ENCODE peak calls at places on chromosome X, in nine cellular contexts. One of them, this sample, is unnamed.

GRCh38 chrX:142804085-142804484 is 221.6 kb upstream of the SPANXN4 start:
- DNase-seq in HepG2: no peak
- DNase-seq in A549: no peak
- DNase-seq in transverse colon: no peak
- DNase-seq in H1: peak
- DNase-seq in K562: peak
- DNase-seq in ovary: no peak
- DNase-seq in GM12878: no peak
- DNase-seq in stomach: no peak
- DNase-seq in this sample: no peak

GRCh38 chrX:19846995-19847790 is 40.2 kb downstream of the SH3KBP1 start:
- DNase-seq in H1: no peak
- DNase-seq in K562: peak
- DNase-seq in A549: peak
- DNase-seq in HepG2: no peak
- DNase-seq in GM12878: no peak
- DNase-seq in transverse colon: no peak
- DNase-seq in stomach: no peak
- DNase-seq in ovary: no peak
- DNase-seq in this sample: peak

GRCh38 chrX:153944140-153944799 is at the start of gene RENBP:
- DNase-seq in stomach: peak
- DNase-seq in A549: no peak
- DNase-seq in H1: no peak
- DNase-seq in K562: peak
- DNase-seq in GM12878: no peak
- DNase-seq in ovary: no peak
- DNase-seq in HepG2: no peak
- DNase-seq in transverse colon: peak
- DNase-seq in this sample: peak

GRCh38 chrX:23938690-23939089 is 30.9 kb downstream of the CXorf58 start:
- DNase-seq in A549: no peak
- DNase-seq in H1: no peak
- DNase-seq in ovary: no peak
- DNase-seq in transverse colon: no peak
- DNase-seq in GM12878: no peak
- DNase-seq in stomach: no peak
- DNase-seq in K562: peak
- DNase-seq in HepG2: no peak
- DNase-seq in this sample: no peak

GRCh38 chrX:84724576-84724975 is 222.3 kb upstream of the HDX start:
- DNase-seq in A549: no peak
- DNase-seq in GM12878: no peak
- DNase-seq in H1: no peak
- DNase-seq in transverse colon: no peak
- DNase-seq in ovary: no peak
- DNase-seq in stomach: no peak
- DNase-seq in HepG2: no peak
- DNase-seq in K562: no peak
- DNase-seq in this sample: no peak

GRCh38 chrX:38561951-38562719 is 793 bp downstream of the TSPAN7 start:
- DNase-seq in ovary: peak
- DNase-seq in K562: no peak
- DNase-seq in HepG2: peak
- DNase-seq in H1: peak
- DNase-seq in transverse colon: peak
- DNase-seq in GM12878: no peak
- DNase-seq in A549: no peak
- DNase-seq in stomach: no peak
- DNase-seq in this sample: no peak

GRCh38 chrX:136712631-136713030 is 64.7 kb downstream of the CD40LG start:
- DNase-seq in GM12878: no peak
- DNase-seq in K562: no peak
- DNase-seq in transverse colon: no peak
- DNase-seq in ovary: no peak
- DNase-seq in HepG2: no peak
- DNase-seq in A549: no peak
- DNase-seq in stomach: no peak
- DNase-seq in H1: no peak
- DNase-seq in this sample: no peak

GRCh38 chrX:1582686-1583437 is 8.5 kb upstream of the AKAP17A start:
- DNase-seq in ovary: no peak
- DNase-seq in K562: peak
- DNase-seq in A549: peak
- DNase-seq in GM12878: no peak
- DNase-seq in HepG2: peak
- DNase-seq in transverse colon: no peak
- DNase-seq in stomach: peak
- DNase-seq in H1: peak
- DNase-seq in this sample: no peak

GRCh38 chrX:17718649-17719165 is 18.6 kb upstream of the SCML1 start:
- DNase-seq in stomach: no peak
- DNase-seq in HepG2: no peak
- DNase-seq in GM12878: no peak
- DNase-seq in A549: no peak
- DNase-seq in H1: no peak
- DNase-seq in K562: no peak
- DNase-seq in transverse colon: no peak
- DNase-seq in ovary: no peak
- DNase-seq in this sample: no peak

GRCh38 chrX:133989993-133990392 is 4.6 kb upstream of the GPC3 start:
- DNase-seq in A549: no peak
- DNase-seq in transverse colon: no peak
- DNase-seq in HepG2: peak
- DNase-seq in K562: no peak
- DNase-seq in ovary: no peak
- DNase-seq in stomach: no peak
- DNase-seq in H1: no peak
- DNase-seq in GM12878: no peak
- DNase-seq in this sample: no peak

GRCh38 chrX:3526749-3527148 is 180.3 kb upstream of the MXRA5 start:
- DNase-seq in A549: no peak
- DNase-seq in H1: no peak
- DNase-seq in K562: no peak
- DNase-seq in ovary: no peak
- DNase-seq in HepG2: no peak
- DNase-seq in transverse colon: no peak
- DNase-seq in stomach: no peak
- DNase-seq in GM12878: no peak
- DNase-seq in this sample: no peak

GRCh38 chrX:53474707-53475106 is 40.5 kb upstream of the HSD17B10 start:
- DNase-seq in K562: no peak
- DNase-seq in transverse colon: no peak
- DNase-seq in ovary: no peak
- DNase-seq in GM12878: no peak
- DNase-seq in HepG2: no peak
- DNase-seq in A549: no peak
- DNase-seq in stomach: no peak
- DNase-seq in H1: no peak
- DNase-seq in this sample: no peak

GRCh38 chrX:45351478-45351877 is 150.8 kb upstream of the DIPK2B start:
- DNase-seq in stomach: no peak
- DNase-seq in H1: no peak
- DNase-seq in GM12878: no peak
- DNase-seq in transverse colon: no peak
- DNase-seq in K562: no peak
- DNase-seq in ovary: no peak
- DNase-seq in HepG2: no peak
- DNase-seq in A549: no peak
- DNase-seq in this sample: no peak

GRCh38 chrX:107659286-107659685 is 31.0 kb downstream of the PRPS1 start:
- DNase-seq in ovary: no peak
- DNase-seq in HepG2: no peak
- DNase-seq in GM12878: no peak
- DNase-seq in K562: no peak
- DNase-seq in transverse colon: no peak
- DNase-seq in stomach: no peak
- DNase-seq in A549: no peak
- DNase-seq in H1: no peak
- DNase-seq in this sample: no peak

GRCh38 chrX:150977411-150978162 is 5.5 kb upstream of the HMGB3 start:
- DNase-seq in transverse colon: no peak
- DNase-seq in GM12878: no peak
- DNase-seq in stomach: no peak
- DNase-seq in HepG2: no peak
- DNase-seq in H1: no peak
- DNase-seq in ovary: no peak
- DNase-seq in A549: no peak
- DNase-seq in K562: no peak
- DNase-seq in this sample: no peak

GRCh38 chrX:149314031-149314430 is 191.1 kb downstream of the IDS start:
- DNase-seq in H1: no peak
- DNase-seq in A549: no peak
- DNase-seq in stomach: no peak
- DNase-seq in GM12878: no peak
- DNase-seq in ovary: no peak
- DNase-seq in HepG2: no peak
- DNase-seq in transverse colon: no peak
- DNase-seq in K562: no peak
- DNase-seq in this sample: no peak
- TF ChIP-seq EP300 in H1: no peak
- TF ChIP-seq EP300 in A549: no peak
- TF ChIP-seq EP300 in stomach: no peak
- TF ChIP-seq EP300 in GM12878: no peak
- TF ChIP-seq EP300 in ovary: no peak
- TF ChIP-seq EP300 in HepG2: no peak
- TF ChIP-seq EP300 in transverse colon: no peak
- TF ChIP-seq EP300 in K562: no peak
- TF ChIP-seq EP300 in this sample: no peak

GRCh38 chrX:70476934-70477733 is 32.5 kb downstream of the DLG3 start:
- DNase-seq in stomach: peak
- DNase-seq in H1: no peak
- DNase-seq in ovary: peak
- DNase-seq in transverse colon: peak
- DNase-seq in K562: peak
- DNase-seq in GM12878: no peak
- DNase-seq in A549: peak
- DNase-seq in HepG2: no peak
- DNase-seq in this sample: peak
- H3K27ac ChIP-seq in stomach: peak
- H3K27ac ChIP-seq in H1: peak
- H3K27ac ChIP-seq in ovary: no peak
- H3K27ac ChIP-seq in transverse colon: peak
- H3K27ac ChIP-seq in K562: peak
- H3K27ac ChIP-seq in GM12878: no peak
- H3K27ac ChIP-seq in A549: peak
- H3K27ac ChIP-seq in HepG2: peak
- H3K27ac ChIP-seq in this sample: no peak

GRCh38 chrX:30881797-30882196 is 7.3 kb downstream of the TAB3 start:
- DNase-seq in K562: peak
- DNase-seq in H1: no peak
- DNase-seq in GM12878: no peak
- DNase-seq in HepG2: no peak
- DNase-seq in transverse colon: no peak
- DNase-seq in stomach: no peak
- DNase-seq in A549: no peak
- DNase-seq in ovary: no peak
- DNase-seq in this sample: no peak
- TF ChIP-seq POLR2A in K562: no peak
- TF ChIP-seq POLR2A in H1: no peak
- TF ChIP-seq POLR2A in GM12878: no peak
- TF ChIP-seq POLR2A in HepG2: no peak
- TF ChIP-seq POLR2A in transverse colon: no peak
- TF ChIP-seq POLR2A in stomach: no peak
- TF ChIP-seq POLR2A in A549: no peak
- TF ChIP-seq POLR2A in ovary: no peak
- TF ChIP-seq POLR2A in this sample: no peak

DNA sequence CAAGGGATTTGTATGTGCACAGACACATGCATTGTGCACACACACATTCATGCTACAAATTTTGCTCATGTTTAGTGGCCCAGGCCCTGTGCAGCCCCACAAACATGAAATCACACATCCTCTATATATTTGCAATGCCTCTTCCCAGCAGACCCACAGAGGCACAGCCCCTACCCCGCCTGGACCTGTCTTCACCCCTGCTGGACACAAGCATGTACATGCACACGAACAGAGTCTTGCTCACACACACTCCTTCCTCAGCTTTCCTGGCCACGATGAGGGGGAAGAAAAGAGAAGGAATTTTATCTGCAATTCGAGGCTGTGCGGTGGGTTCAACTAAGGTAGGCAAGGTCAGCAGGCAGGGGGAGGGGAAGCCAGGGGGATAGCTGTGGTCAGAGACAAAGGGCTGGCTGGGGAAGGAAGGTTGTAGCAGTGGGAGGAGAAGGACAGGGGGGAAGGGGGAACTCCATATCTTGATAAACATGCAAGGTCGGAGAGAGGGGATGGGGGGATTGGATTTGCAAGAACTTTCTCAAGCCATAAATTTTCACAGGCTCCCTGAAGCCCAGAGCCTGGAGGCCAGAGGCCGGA is 156.4 kb downstream of the EFNB1 start:
- DNase-seq in K562: no peak
- DNase-seq in H1: no peak
- DNase-seq in A549: no peak
- DNase-seq in HepG2: no peak
- DNase-seq in ovary: no peak
- DNase-seq in GM12878: no peak
- DNase-seq in stomach: no peak
- DNase-seq in transverse colon: no peak
- DNase-seq in this sample: no peak
- TF ChIP-seq EP300 in K562: no peak
- TF ChIP-seq EP300 in H1: no peak
- TF ChIP-seq EP300 in A549: no peak
- TF ChIP-seq EP300 in HepG2: no peak
- TF ChIP-seq EP300 in ovary: no peak
- TF ChIP-seq EP300 in GM12878: no peak
- TF ChIP-seq EP300 in stomach: no peak
- TF ChIP-seq EP300 in transverse colon: no peak
- TF ChIP-seq EP300 in this sample: no peak

GRCh38 chrX:155231163-155231562 is 14.9 kb downstream of the VBP1 start:
- DNase-seq in HepG2: no peak
- DNase-seq in stomach: no peak
- DNase-seq in GM12878: peak
- DNase-seq in ovary: no peak
- DNase-seq in transverse colon: no peak
- DNase-seq in K562: no peak
- DNase-seq in H1: no peak
- DNase-seq in A549: no peak
- DNase-seq in this sample: no peak
- H3K27ac ChIP-seq in HepG2: no peak
- H3K27ac ChIP-seq in stomach: no peak
- H3K27ac ChIP-seq in GM12878: peak
- H3K27ac ChIP-seq in ovary: no peak
- H3K27ac ChIP-seq in transverse colon: no peak
- H3K27ac ChIP-seq in K562: no peak
- H3K27ac ChIP-seq in H1: no peak
- H3K27ac ChIP-seq in A549: no peak
- H3K27ac ChIP-seq in this sample: no peak

GRCh38 chrX:71181910-71182799 is 37.5 kb downstream of the NLGN3 start:
- DNase-seq in H1: peak
- DNase-seq in ovary: peak
- DNase-seq in stomach: peak
- DNase-seq in HepG2: peak
- DNase-seq in K562: peak
- DNase-seq in GM12878: peak
- DNase-seq in transverse colon: peak
- DNase-seq in A549: peak
- DNase-seq in this sample: peak
- TF ChIP-seq POLR2A in H1: peak
- TF ChIP-seq POLR2A in ovary: peak
- TF ChIP-seq POLR2A in stomach: no peak
- TF ChIP-seq POLR2A in HepG2: peak
- TF ChIP-seq POLR2A in K562: peak
- TF ChIP-seq POLR2A in GM12878: peak
- TF ChIP-seq POLR2A in transverse colon: peak
- TF ChIP-seq POLR2A in A549: peak
- TF ChIP-seq POLR2A in this sample: peak

GRCh38 chrX:40303256-40304077 is 205.7 kb upstream of the BCOR start:
- DNase-seq in A549: no peak
- DNase-seq in GM12878: no peak
- DNase-seq in H1: no peak
- DNase-seq in transverse colon: no peak
- DNase-seq in HepG2: no peak
- DNase-seq in stomach: no peak
- DNase-seq in ovary: no peak
- DNase-seq in K562: no peak
- DNase-seq in this sample: no peak
- TF ChIP-seq EP300 in A549: no peak
- TF ChIP-seq EP300 in GM12878: no peak
- TF ChIP-seq EP300 in H1: no peak
- TF ChIP-seq EP300 in transverse colon: no peak
- TF ChIP-seq EP300 in HepG2: no peak
- TF ChIP-seq EP300 in stomach: no peak
- TF ChIP-seq EP300 in ovary: no peak
- TF ChIP-seq EP300 in K562: no peak
- TF ChIP-seq EP300 in this sample: no peak

This sample was measured in tibial nerve.